ENCODE peak calls at places on chromosomes 5 and 9, in nine cellular contexts. V is GM23338; E is mucosa of descending colon; T is aorta; N is A549; F is CD8-positive, alpha-beta T cell; U is lung; C is PC-3; M is GM12878. Q is an unnamed sample.
A peak's percentile ranks its signal among the peaks of the same experiment; 100 is the strongest.

GRCh38 chr5:151740336-151740942 is 18.0 kb downstream of the ATOX1 start:
- DNase-seq in E (peak; percentile 54), M (no peak), C (peak; percentile 76), V (peak; percentile 89), N (peak; percentile 78), F (peak; percentile 35), U (peak; percentile 51), T (peak; percentile 83), Q (peak; percentile 54)

GRCh38 chr5:636951-637350 is 24.8 kb downstream of the CEP72 start:
- DNase-seq in C (no peak), N (no peak), M (no peak), F (no peak), T (no peak), V (no peak), U (no peak), E (no peak), Q (no peak)

GRCh38 chr5:74464512-74465209 is 175.9 kb downstream of the ENC1 start:
- DNase-seq in T (no peak), C (no peak), V (no peak), M (no peak), E (no peak), N (no peak), U (no peak), F (no peak), Q (no peak)

GRCh38 chr9:100269656-100270055 is 83.1 kb downstream of the TEX10 start:
- DNase-seq in T (no peak), U (no peak), E (no peak), F (no peak), V (no peak), M (no peak), N (no peak), C (no peak), Q (no peak)

GRCh38 chr5:541148-541887 is 17.1 kb upstream of the SLC9A3 start:
- DNase-seq in E (no peak), F (no peak), V (peak; percentile 61), M (no peak), T (peak; percentile 46), C (no peak), U (no peak), N (no peak), Q (peak; percentile 7)

GRCh38 chr9:93003552-93004407 is 54.7 kb upstream of the SUSD3 start:
- DNase-seq in E (peak; percentile 78), C (peak; percentile 72), N (peak; percentile 72), F (peak; percentile 49), V (peak; percentile 87), T (no peak), U (peak; percentile 74), M (peak; percentile 12), Q (peak; percentile 68)

GRCh38 chr5:530001-530400 is 5.8 kb upstream of the SLC9A3 start:
- DNase-seq in F (no peak), N (no peak), M (peak; percentile 15), C (no peak), U (no peak), V (no peak), T (no peak), E (no peak), Q (no peak)

GRCh38 chr5:62578540-62578939 is at the start of gene LRRC70:
- DNase-seq in E (no peak), V (peak; percentile 85), N (peak; percentile 27), C (no peak), F (no peak), U (no peak), M (peak; percentile 35), T (no peak), Q (no peak)

GRCh38 chr9:20898885-20899554 is 132.4 kb downstream of the HACD4 start:
- DNase-seq in U (no peak), N (no peak), V (no peak), C (peak; percentile 32), F (no peak), M (no peak), E (no peak), T (no peak), Q (no peak)

GRCh38 chr5:69509212-69509611 is 16.6 kb downstream of the OCLN start:
- DNase-seq in U (no peak), V (no peak), N (no peak), M (no peak), T (no peak), E (no peak), F (no peak), C (no peak), Q (no peak)

GRCh38 chr5:87411586-87412416 is 929 bp downstream of the CCNH start:
- DNase-seq in N (peak; percentile 29), T (peak; percentile 51), V (peak; percentile 18), F (peak; percentile 9), M (no peak), E (peak; percentile 34), C (peak; percentile 53), U (no peak), Q (peak; percentile 17)

DNA sequence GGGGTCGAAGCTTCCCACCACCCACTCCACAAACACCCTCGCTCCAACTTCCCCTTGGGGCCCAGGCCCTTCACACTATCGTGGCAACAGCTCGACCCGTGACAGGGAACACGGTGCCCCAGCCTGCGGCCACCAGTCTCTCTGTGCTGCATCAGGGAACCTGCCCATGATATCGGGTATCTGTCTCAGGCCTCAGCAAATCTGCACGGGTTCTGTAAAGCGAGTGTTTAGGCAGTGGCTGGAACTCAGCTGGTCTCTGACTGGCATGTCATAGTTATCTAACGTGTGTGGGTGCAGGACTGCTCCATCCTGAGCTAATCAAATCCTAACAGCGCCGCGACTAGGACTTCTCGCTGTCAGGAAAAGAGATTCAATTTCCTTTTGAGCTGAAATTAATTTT is 42.9 kb downstream of the DBH start:
- DNase-seq in E (no peak), N (no peak), U (no peak), F (no peak), V (no peak), T (peak; percentile 25), M (no peak), C (no peak), Q (no peak)
- H3K4me1 ChIP-seq in E (peaks cover 2% of the 10 kb centered on the region), N (no peaks in the 10 kb centered on the region), U (no peaks in the 10 kb centered on the region), F (peaks cover 45% of the 10 kb centered on the region), V (no peaks in the 10 kb centered on the region), T (no peaks in the 10 kb centered on the region), M (no peaks in the 10 kb centered on the region), C (no peaks in the 10 kb centered on the region), Q (no peaks in the 10 kb centered on the region)

DNA sequence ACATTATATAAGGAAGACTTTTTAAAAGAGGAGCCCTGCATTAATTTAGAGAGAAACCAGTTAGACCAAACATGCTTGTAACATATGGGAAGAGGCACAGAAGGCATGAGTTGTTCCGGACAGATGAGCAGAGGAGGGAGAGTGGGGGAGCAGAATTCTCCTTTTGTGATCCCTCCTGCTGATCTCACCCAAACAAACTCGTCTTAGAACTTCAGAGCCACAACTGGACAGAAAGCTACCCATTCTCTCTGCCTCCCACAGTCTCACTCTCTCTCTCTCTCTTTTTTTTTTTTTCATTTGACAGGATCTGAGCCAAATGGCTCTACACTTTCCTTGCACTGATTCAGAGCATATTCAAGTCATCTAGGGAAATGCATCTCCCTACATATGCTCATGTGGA is 196.0 kb upstream of the PAPPA start:
- DNase-seq in N (no peak), E (no peak), F (no peak), C (no peak), V (no peak), U (no peak), T (no peak), M (no peak), Q (no peak)
- H3K4me1 ChIP-seq in N (peaks cover 28% of the 10 kb centered on the region), E (no peaks in the 10 kb centered on the region), F (no peaks in the 10 kb centered on the region), C (peaks cover 7% of the 10 kb centered on the region), V (peaks cover 5% of the 10 kb centered on the region), U (no peaks in the 10 kb centered on the region), T (no peaks in the 10 kb centered on the region), M (no peaks in the 10 kb centered on the region), Q (no peaks in the 10 kb centered on the region)

GRCh38 chr5:137370511-137371071 is 128.5 kb downstream of the SPOCK1 start:
- DNase-seq in F (no peak), T (no peak), M (no peak), U (no peak), E (no peak), C (peak; percentile 72), N (no peak), V (no peak), Q (no peak)
- H3K4me1 ChIP-seq in F (no peaks in the 10 kb centered on the region), T (no peaks in the 10 kb centered on the region), M (no peaks in the 10 kb centered on the region), U (no peaks in the 10 kb centered on the region), E (no peaks in the 10 kb centered on the region), C (peaks cover 18% of the 10 kb centered on the region), N (peaks cover 4% of the 10 kb centered on the region), V (no peaks in the 10 kb centered on the region), Q (no peaks in the 10 kb centered on the region)

DNA sequence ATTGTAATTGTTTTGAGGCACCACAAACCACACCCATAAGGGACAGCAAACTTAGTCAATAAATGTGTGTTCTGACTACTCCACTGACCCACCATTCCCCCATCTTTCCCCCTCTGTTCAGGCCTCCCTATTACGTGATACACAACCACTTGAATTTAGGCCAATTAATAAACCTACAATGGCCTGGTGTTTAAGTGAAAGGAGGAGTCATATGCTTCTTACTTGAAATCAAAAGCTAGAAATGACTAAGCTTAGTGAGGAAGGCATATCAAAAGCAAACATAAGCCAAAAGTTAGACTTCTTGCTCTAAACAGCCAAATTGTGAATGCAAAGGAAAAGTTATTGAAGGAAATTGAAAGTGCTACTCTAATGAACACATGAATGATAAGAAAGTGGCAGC is 14.6 kb downstream of the ZBTB43 start:
- DNase-seq in N (no peak), U (no peak), E (no peak), C (no peak), V (no peak), M (no peak), F (no peak), T (no peak), Q (no peak)
- H3K4me1 ChIP-seq in N (peaks cover 6% of the 10 kb centered on the region), U (peaks cover 11% of the 10 kb centered on the region), E (peaks cover 15% of the 10 kb centered on the region), C (no peaks in the 10 kb centered on the region), V (no peaks in the 10 kb centered on the region), M (peaks cover 3% of the 10 kb centered on the region), F (peaks cover 6% of the 10 kb centered on the region), T (peaks cover 4% of the 10 kb centered on the region), Q (peaks cover 4% of the 10 kb centered on the region)

GRCh38 chr5:180830253-180831138 is 27.9 kb upstream of the MGAT1 start:
- DNase-seq in N (peak; percentile 44), F (peak; percentile 62), E (peak; percentile 80), U (peak; percentile 78), M (no peak), V (peak; percentile 84), T (peak; percentile 89), C (peak; percentile 35), Q (peak; percentile 87)
- H3K4me1 ChIP-seq in N (peaks cover 31% of the 10 kb centered on the region), F (peaks cover 48% of the 10 kb centered on the region), E (peaks cover 7% of the 10 kb centered on the region), U (peaks cover 10% of the 10 kb centered on the region), M (peaks cover 12% of the 10 kb centered on the region), V (peaks cover 8% of the 10 kb centered on the region), T (no peaks in the 10 kb centered on the region), C (peaks cover 30% of the 10 kb centered on the region), Q (peaks cover 63% of the 10 kb centered on the region)

Q was measured in body of pancreas.